ENCODE peak calls at places on chromosomes 4 and X, in six cellular contexts. Z, U, W, O, B and S are unnamed samples.
A peak's percentile ranks its signal among the peaks of the same experiment; 100 is the strongest.

GRCh38 chrX:119398974-119399771 is at the start of gene SLC25A43:
- DNase-seq in O (no peak), W (peak; percentile 19), Z (peak; percentile 67), U (peak; percentile 4), B (no peak), S (peak; percentile 33)

GRCh38 chr4:73892966-73893365 is 23.8 kb downstream of the CXCL1 start:
- DNase-seq in W (no peak), B (no peak), Z (no peak), O (no peak), U (no peak), S (no peak)

GRCh38 chr4:171875291-171875690 is 62.1 kb downstream of the GALNTL6 start:
- DNase-seq in B (no peak), Z (no peak), W (no peak), U (no peak), O (no peak), S (no peak)

GRCh38 chr4:106652095-106652494 is 283.5 kb upstream of the GIMD1 start:
- DNase-seq in O (no peak), Z (no peak), W (no peak), B (no peak), U (no peak), S (no peak)

GRCh38 chr4:101274888-101275752 is 72.2 kb downstream of the PPP3CA start:
- DNase-seq in W (no peak), O (no peak), U (no peak), B (no peak), Z (no peak), S (no peak)

GRCh38 chrX:11099465-11099864 is 11.7 kb upstream of the HCCS start:
- DNase-seq in O (no peak), Z (no peak), U (no peak), B (no peak), W (no peak), S (no peak)

GRCh38 chr4:80183196-80184052 is 13.9 kb upstream of the PRDM8 start:
- DNase-seq in W (peak; percentile 29), O (no peak), U (no peak), Z (no peak), B (no peak), S (no peak)

GRCh38 chrX:149720021-149720689 is 8.3 kb downstream of the MAGEA11 start:
- DNase-seq in B (no peak), U (no peak), O (no peak), Z (no peak), W (no peak), S (peak; percentile 7)

GRCh38 chr4:116899536-116899935 is 185.8 kb downstream of the TRAM1L1 start:
- DNase-seq in U (no peak), W (no peak), B (no peak), O (no peak), Z (no peak), S (no peak)

GRCh38 chr4:149095798-149096197 is 653.6 kb upstream of the NR3C2 start:
- DNase-seq in B (no peak), Z (no peak), O (no peak), U (no peak), W (no peak), S (no peak)

GRCh38 chr4:20538922-20539321 is 161.3 kb upstream of the PACRGL start:
- DNase-seq in B (no peak), U (no peak), Z (no peak), O (no peak), W (no peak), S (no peak)

GRCh38 chr4:31998807-31999206 is 1278.6 kb downstream of the PCDH7 start:
- DNase-seq in U (no peak), Z (no peak), W (no peak), B (no peak), O (no peak), S (no peak)

GRCh38 chr4:7095611-7096155 is 27.8 kb upstream of the GRPEL1 start:
- DNase-seq in U (no peak), W (no peak), B (no peak), O (no peak), Z (no peak), S (no peak)